ENCODE peak calls at places on chromosomes 13 and 19, in four cellular contexts. X is activated T-cell treated with anti-CD3 and anti-CD28 coated beads for 1 hour, Z is tibial nerve, N is AG09309. M is an unnamed sample.

GRCh38 chr19:10388957-10389356 is 8.6 kb upstream of the TYK2 start:
- DNase-seq in X (peak), Z (peak), N (peak), M (peak)

GRCh38 chr13:110396913-110397379 is 89.9 kb downstream of the COL4A2 start:
- DNase-seq in X (no peak), Z (peak), N (peak), M (no peak)

GRCh38 chr19:46426035-46426505 is 2.7 kb downstream of the PNMA8C start:
- DNase-seq in X (no peak), Z (no peak), N (no peak), M (no peak)

GRCh38 chr19:57389194-57389729 is 392 bp upstream of the ZNF548 start:
- DNase-seq in X (no peak), Z (no peak), N (no peak), M (no peak)

GRCh38 chr19:33437351-33438015 is 64.0 kb downstream of the CEBPG start:
- DNase-seq in X (no peak), Z (no peak), N (no peak), M (no peak)

GRCh38 chr13:40494513-40494912 is 171.9 kb downstream of the FOXO1 start:
- DNase-seq in X (no peak), Z (no peak), N (no peak), M (no peak)

GRCh38 chr19:53131085-53131484 is 1.6 kb downstream of the ZNF415 start:
- DNase-seq in X (no peak), Z (no peak), N (no peak), M (no peak)

GRCh38 chr13:113204378-113204734 is 4.1 kb downstream of the PCID2 start:
- DNase-seq in X (no peak), Z (no peak), N (no peak), M (no peak)

GRCh38 chr19:54218259-54218658 is 4.5 kb downstream of the LILRB3 start:
- DNase-seq in X (no peak), Z (no peak), N (no peak), M (no peak)

GRCh38 chr19:18982669-18983068 is 41.7 kb upstream of the HOMER3 start:
- DNase-seq in X (no peak), Z (no peak), N (no peak), M (no peak)

GRCh38 chr19:53906211-53907192 is 2.6 kb upstream of the CACNG7 start:
- DNase-seq in X (peak), Z (peak), N (no peak), M (no peak)

GRCh38 chr13:32314968-32315254 is 252 bp downstream of the ZAR1L start:
- DNase-seq in X (peak), Z (peak), N (no peak), M (no peak)